ENCODE peak calls at places on chromosome X, in eight cellular contexts. N is suprapubic skin, J is lower leg skin, L is NB4, T is upper lobe of left lung, Z is ovary, C is K562, D is sigmoid colon. O is an unnamed sample.

GRCh38 chrX:78710146-78710545 is 37.4 kb upstream of the LPAR4 start:
- DNase-seq in N (no peak), J (no peak), L (no peak), T (no peak), Z (no peak), C (no peak), D (no peak), O (no peak)

GRCh38 chrX:56029691-56030090 is 202.5 kb upstream of the KLF8 start:
- DNase-seq in N (no peak), J (no peak), L (no peak), T (peak; percentile 55), Z (no peak), C (no peak), D (no peak), O (no peak)

GRCh38 chrX:14039344-14039743 is 9.7 kb upstream of the GEMIN8 start:
- DNase-seq in N (no peak), J (no peak), L (peak; percentile 66), T (peak; percentile 44), Z (no peak), C (peak; percentile 73), D (no peak), O (no peak)

GRCh38 chrX:23317799-23318724 is 16.6 kb upstream of the PTCHD1 start:
- DNase-seq in N (no peak), J (no peak), L (peak; percentile 40), T (peak; percentile 57), Z (no peak), C (peak; percentile 41), D (no peak), O (no peak)

GRCh38 chrX:150119323-150119722 is 181.0 kb upstream of the EOLA2 start:
- DNase-seq in N (no peak), J (no peak), L (no peak), T (no peak), Z (no peak), C (no peak), D (no peak), O (no peak)

GRCh38 chrX:76183289-76184057 is 10.6 kb downstream of the PBDC1 start:
- DNase-seq in N (no peak), J (no peak), L (peak; percentile 42), T (no peak), Z (no peak), C (no peak), D (no peak), O (no peak)

GRCh38 chrX:23634181-23634580 is 33.1 kb upstream of the PRDX4 start:
- DNase-seq in N (no peak), J (no peak), L (peak; percentile 11), T (no peak), Z (no peak), C (no peak), D (no peak), O (no peak)

GRCh38 chrX:109926743-109927662 is 75.9 kb upstream of the TMEM164 start:
- DNase-seq in N (no peak), J (no peak), L (no peak), T (no peak), Z (no peak), C (peak; percentile 46), D (no peak), O (no peak)

GRCh38 chrX:132426695-132427281 is 62.0 kb downstream of the MBNL3 start:
- DNase-seq in N (no peak), J (no peak), L (no peak), T (no peak), Z (no peak), C (no peak), D (no peak), O (no peak)

GRCh38 chrX:3638280-3638873 is 75.1 kb downstream of the PRKX start:
- DNase-seq in N (no peak), J (peak; percentile 81), L (peak; percentile 41), T (peak; percentile 29), Z (peak; percentile 32), C (peak; percentile 62), D (no peak), O (no peak)

GRCh38 chrX:37701588-37701987 is 16.0 kb downstream of the XK start:
- DNase-seq in N (no peak), J (no peak), L (no peak), T (no peak), Z (no peak), C (no peak), D (no peak), O (no peak)

GRCh38 chrX:23271011-23271410 is 63.6 kb upstream of the PTCHD1 start:
- DNase-seq in N (no peak), J (no peak), L (peak; percentile 2), T (no peak), Z (no peak), C (no peak), D (no peak), O (no peak)

GRCh38 chrX:84340981-84341380 is 153.0 kb upstream of the RPS6KA6 start:
- DNase-seq in N (no peak), J (no peak), L (no peak), T (no peak), Z (no peak), C (no peak), D (no peak), O (no peak)

GRCh38 chrX:64977830-64978229 is 1.6 kb upstream of the ZC4H2 start:
- DNase-seq in N (no peak), J (no peak), L (peak; percentile 3), T (no peak), Z (no peak), C (no peak), D (no peak), O (no peak)

GRCh38 chrX:64428371-64428770 is 33.1 kb upstream of the MTMR8 start:
- DNase-seq in N (no peak), J (no peak), L (no peak), T (no peak), Z (no peak), C (no peak), D (no peak), O (no peak)

GRCh38 chrX:100649550-100650356 is 5.8 kb downstream of the SRPX2 start:
- DNase-seq in N (peak; percentile 87), J (peak; percentile 92), L (peak; percentile 3), T (peak; percentile 40), Z (peak; percentile 62), C (no peak), D (peak; percentile 92), O (no peak)

GRCh38 chrX:68183612-68184214 is 249.6 kb downstream of the OPHN1 start:
- DNase-seq in N (no peak), J (no peak), L (peak; percentile 44), T (no peak), Z (no peak), C (peak; percentile 60), D (no peak), O (no peak)

GRCh38 chrX:20383487-20383886 is 116.8 kb upstream of the RPS6KA3 start:
- DNase-seq in N (no peak), J (no peak), L (no peak), T (no peak), Z (no peak), C (no peak), D (no peak), O (no peak)

DNA sequence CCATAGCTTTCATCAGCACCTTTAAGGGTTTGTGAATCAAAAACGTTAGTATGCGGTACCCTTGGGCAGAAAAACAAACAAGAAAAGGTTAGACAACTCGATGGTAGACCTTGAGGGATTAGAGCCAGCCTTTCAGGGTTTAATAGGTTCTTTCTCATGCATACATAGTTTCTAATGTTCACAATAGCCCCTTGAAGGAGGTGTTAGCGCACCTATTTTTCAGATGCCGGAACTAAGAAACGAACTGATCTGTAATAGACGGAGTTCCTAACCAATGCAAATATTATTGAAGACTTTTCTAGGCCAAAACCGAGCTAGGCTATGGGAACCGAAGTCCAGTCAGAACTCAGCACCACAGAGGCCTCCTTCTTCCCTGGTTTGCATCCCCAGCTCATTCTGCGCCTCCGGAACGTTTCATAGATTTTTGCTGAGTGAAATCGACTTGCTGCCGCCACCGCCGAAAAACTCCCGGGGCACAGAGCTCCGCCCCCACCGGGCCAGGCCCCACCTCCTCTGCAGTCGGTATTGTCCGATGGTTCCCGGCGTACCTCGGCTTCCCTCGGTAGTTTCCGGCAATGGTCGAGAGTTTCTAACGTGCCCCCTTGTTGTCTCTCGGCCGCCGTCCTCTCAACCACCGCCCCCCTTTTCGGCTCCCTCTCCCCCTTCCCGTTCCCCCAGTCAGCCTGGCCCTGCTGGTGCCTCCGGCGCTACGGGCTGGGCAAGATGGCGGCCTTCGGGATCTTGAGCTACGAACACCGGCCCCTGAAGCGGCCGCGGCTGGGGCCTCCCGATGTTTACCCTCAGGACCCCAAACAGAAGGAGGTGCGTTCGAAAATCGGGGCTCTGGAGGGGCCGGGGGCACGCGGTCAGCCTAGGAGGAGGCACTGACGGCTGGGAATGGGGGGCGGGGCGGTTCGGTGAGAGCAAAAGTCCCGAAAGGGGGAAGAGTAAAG is at the start of gene MED12:
- DNase-seq in N (peak; percentile 85), J (peak; percentile 96), L (peak; percentile 88), T (peak; percentile 82), Z (peak; percentile 91), C (peak; percentile 86), D (peak; percentile 92), O (peak; percentile 22)
- TF ChIP-seq POLR2A in N (no peak), J (no peak), L (peak; percentile 61), T (no peak), Z (no peak), C (peak; percentile 75), D (no peak), O (no peak)

GRCh38 chrX:12974217-12974796 is 603 bp upstream of the TMSB4X start:
- DNase-seq in N (peak; percentile 87), J (peak; percentile 93), L (peak; percentile 91), T (peak; percentile 79), Z (peak; percentile 66), C (peak; percentile 73), D (peak; percentile 83), O (no peak)
- TF ChIP-seq POLR2A in N (no peak), J (no peak), L (no peak), T (no peak), Z (no peak), C (no peak), D (no peak), O (no peak)

GRCh38 chrX:103417933-103418332 is 41.6 kb downstream of the BEX3 start:
- DNase-seq in N (no peak), J (no peak), L (no peak), T (no peak), Z (no peak), C (no peak), D (no peak), O (no peak)
- TF ChIP-seq POLR2A in N (no peak), J (no peak), L (no peak), T (no peak), Z (no peak), C (no peak), D (no peak), O (no peak)

GRCh38 chrX:334331-334891 is 15.8 kb upstream of the GTPBP6 start:
- DNase-seq in N (peak; percentile 52), J (no peak), L (no peak), T (no peak), Z (no peak), C (no peak), D (peak; percentile 62), O (no peak)

GRCh38 chrX:335758-336155 is 17.2 kb upstream of the GTPBP6 start:
- DNase-seq in N (no peak), J (no peak), L (no peak), T (no peak), Z (no peak), C (no peak), D (peak; percentile 44), O (no peak)

GRCh38 chrX:336227-336626 is 17.6 kb upstream of the GTPBP6 start:
- DNase-seq in N (no peak), J (no peak), L (no peak), T (no peak), Z (no peak), C (no peak), D (peak; percentile 48), O (no peak)

GRCh38 chrX:333611-334311 is 15.2 kb upstream of the GTPBP6 start:
- DNase-seq in N (no peak), J (no peak), L (no peak), T (no peak), Z (no peak), C (no peak), D (peak; percentile 45), O (no peak)

GRCh38 chrX:334971-335757 is 16.6 kb upstream of the GTPBP6 start:
- DNase-seq in N (peak; percentile 56), J (no peak), L (no peak), T (no peak), Z (no peak), C (no peak), D (peak; percentile 59), O (no peak)
- TF ChIP-seq POLR2A in N (no peak), J (no peak), L (no peak), T (no peak), Z (no peak), C (no peak), D (no peak), O (no peak)